ENCODE peak calls at places on chromosomes 16 and 17, in six cellular contexts. U is nephron progenitor cell, J is OCI-LY7, A is ovary, C is Caco-2, K is natural killer cell. V is an unnamed sample.

GRCh38 chr16:58009856-58010416 is 8.7 kb downstream of the USB1 start:
- DNase-seq in U (no peak), J (no peak), A (no peak), C (no peak), K (no peak), V (no peak)

GRCh38 chr17:79883202-79883601 is 44.0 kb upstream of the CBX4 start:
- DNase-seq in U (no peak), J (no peak), A (no peak), C (no peak), K (no peak), V (no peak)

GRCh38 chr16:48393843-48394703 is 8.9 kb upstream of the SIAH1 start:
- DNase-seq in U (no peak), J (no peak), A (no peak), C (no peak), K (no peak), V (no peak)

GRCh38 chr17:6491071-6491700 is 46.9 kb downstream of the PIMREG start:
- DNase-seq in U (no peak), J (no peak), A (no peak), C (no peak), K (no peak), V (no peak)

GRCh38 chr17:55641559-55642160 is 81.0 kb downstream of the TMEM100 start:
- DNase-seq in U (peak), J (peak), A (peak), C (peak), K (no peak), V (no peak)

GRCh38 chr17:63704836-63705235 is 4.9 kb upstream of the LIMD2 start:
- DNase-seq in U (no peak), J (no peak), A (no peak), C (no peak), K (no peak), V (no peak)

GRCh38 chr16:75271441-75272096 is 20.1 kb upstream of the BCAR1 start:
- DNase-seq in U (no peak), J (no peak), A (no peak), C (no peak), K (no peak), V (no peak)

GRCh38 chr17:45262516-45263476 is 902 bp upstream of the SPATA32 start:
- DNase-seq in U (no peak), J (no peak), A (peak), C (no peak), K (no peak), V (no peak)

GRCh38 chr16:50509521-50510341 is 38.5 kb upstream of the NKD1 start:
- DNase-seq in U (no peak), J (peak), A (no peak), C (no peak), K (peak), V (no peak)

GRCh38 chr16:19804538-19805323 is 79.9 kb downstream of the GPRC5B start:
- DNase-seq in U (no peak), J (peak), A (no peak), C (no peak), K (no peak), V (no peak)

GRCh38 chr16:63461248-63461841 is 1425.1 kb upstream of the CDH8 start:
- DNase-seq in U (peak), J (peak), A (no peak), C (peak), K (no peak), V (no peak)

GRCh38 chr16:842631-843560 is 42.4 kb upstream of the GNG13 start:
- DNase-seq in U (no peak), J (no peak), A (no peak), C (no peak), K (no peak), V (no peak)
- TF ChIP-seq CTCF in U (no peak), J (no peak), A (no peak), C (no peak), K (no peak), V (no peak)

DNA sequence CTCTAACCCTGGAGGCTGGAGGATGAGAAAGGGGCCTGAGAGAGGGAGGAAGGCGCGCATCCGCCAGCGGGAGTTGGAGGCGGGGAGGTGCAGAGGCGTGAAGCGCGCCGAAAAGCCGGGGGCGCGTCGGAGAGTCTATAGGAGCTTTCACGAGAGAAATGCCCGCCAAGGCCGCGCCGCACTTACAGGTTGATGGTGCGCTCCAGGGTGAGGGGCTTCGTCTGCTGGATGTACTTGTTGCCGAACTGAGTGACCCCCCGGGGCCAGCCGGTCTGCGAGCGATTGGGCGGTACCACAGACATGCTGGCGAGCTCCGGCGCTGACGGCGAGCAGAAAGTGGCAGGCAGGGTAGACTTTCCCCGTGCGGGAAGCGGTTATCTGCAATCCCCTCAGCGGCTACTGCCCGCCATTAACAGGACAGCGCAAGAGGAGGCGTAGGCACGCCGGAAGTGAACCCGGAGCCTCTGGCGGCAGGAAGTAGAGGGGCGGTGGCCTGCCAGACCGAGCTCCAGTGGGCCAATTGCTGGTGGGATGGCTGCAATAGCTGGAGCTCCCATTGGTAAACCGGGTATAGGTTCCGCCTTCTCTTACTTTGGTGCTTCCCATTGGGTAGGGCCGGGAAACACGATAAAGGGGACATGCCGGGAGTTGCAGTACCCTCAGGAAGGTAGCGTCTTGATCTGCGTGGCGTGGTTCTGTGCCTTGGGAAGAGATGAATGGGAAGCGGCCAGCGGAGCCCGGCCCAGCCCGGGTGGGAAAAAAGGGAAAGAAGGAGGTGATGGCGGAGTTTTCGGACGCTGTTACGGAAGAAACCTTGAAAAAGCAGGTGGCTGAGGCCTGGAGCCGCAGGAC is at the start of the genes NUDT21 and OGFOD1:
- DNase-seq in U (peak), J (peak), A (peak), C (peak), K (peak), V (peak)
- TF ChIP-seq CTCF in U (no peak), J (no peak), A (no peak), C (no peak), K (no peak), V (no peak)

DNA sequence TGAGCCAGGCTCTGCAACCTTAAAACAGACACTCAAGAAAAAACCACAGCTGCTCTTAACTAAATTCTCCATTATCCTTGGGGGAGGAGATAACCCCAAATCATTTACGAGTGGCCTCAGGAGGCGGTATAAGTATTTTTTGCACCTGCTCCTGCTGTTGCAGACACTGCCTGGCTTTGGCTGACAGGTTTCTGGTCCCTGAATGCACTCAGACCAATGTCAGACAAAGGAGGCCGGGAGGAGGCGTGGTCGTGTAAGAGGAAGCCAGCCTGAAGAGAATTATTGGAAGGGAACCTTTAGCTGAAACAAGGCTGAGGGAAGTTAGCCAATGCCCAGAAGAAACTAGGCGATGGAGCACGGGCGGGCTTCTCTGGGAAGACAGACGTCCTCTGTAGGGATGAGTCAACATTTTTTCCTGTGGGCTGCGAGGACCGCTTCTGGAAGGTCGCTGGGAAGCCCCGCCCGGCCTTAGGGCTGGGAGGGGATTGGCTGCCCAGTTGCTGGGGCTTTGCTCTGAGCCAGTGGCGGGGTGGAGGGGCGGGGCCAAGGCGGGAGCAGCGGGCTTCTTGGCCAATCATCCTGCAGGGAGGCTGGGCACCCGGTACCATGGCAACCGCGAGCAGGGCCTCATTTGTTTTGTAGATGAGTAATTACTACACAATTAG is 82.3 kb downstream of the CCDC182 start:
- DNase-seq in U (peak), J (no peak), A (peak), C (peak), K (no peak), V (peak)
- TF ChIP-seq CTCF in U (no peak), J (no peak), A (no peak), C (no peak), K (no peak), V (no peak)

DNA sequence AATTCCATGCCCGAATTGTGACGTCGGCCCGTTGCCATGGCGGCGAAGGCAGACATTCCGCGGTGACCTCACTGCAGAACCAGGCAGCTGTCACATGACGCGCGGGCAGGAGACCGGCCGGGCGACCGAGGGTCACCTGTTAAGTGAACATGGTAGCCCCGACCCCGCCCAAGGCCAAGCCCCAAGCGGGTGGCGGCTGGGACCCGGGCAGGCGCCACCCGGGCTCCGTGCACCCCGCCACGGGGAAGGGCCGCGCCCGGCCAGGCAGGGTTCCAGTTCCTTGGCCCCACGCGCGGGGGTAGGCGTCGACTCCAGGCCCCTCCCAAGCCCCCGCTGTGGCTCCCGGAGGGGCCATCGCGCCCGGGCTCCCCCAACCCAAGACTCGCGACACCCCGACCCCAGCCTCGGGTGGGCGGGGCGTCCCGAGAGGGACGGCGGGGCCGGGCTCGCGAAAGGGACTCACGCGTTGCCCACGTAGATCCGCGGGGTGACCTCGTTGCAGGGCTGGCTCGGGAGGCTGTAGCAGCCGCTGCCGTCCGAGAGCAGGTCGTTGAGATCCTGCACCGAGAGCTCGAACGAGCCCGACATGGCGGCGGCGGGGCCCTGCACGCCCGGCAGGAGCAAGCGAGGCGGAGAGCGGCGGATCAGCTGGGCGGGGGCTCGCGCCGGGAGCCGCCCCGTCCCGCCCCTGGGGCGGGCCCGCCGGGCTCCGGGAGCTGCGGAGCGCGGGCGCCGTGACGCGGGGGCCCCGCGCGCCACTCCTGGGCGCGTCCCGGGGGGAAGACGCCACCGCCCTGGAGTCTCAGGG is at the start of gene DUSP3:
- DNase-seq in U (peak), J (peak), A (peak), C (peak), K (peak), V (peak)
- TF ChIP-seq CTCF in U (no peak), J (no peak), A (no peak), C (no peak), K (no peak), V (no peak)

GRCh38 chr17:13099079-13099478 is 81.3 kb upstream of the ELAC2 start:
- DNase-seq in U (no peak), J (no peak), A (no peak), C (no peak), K (no peak), V (no peak)

GRCh38 chr17:13102477-13102876 is 84.7 kb upstream of the ELAC2 start:
- DNase-seq in U (no peak), J (no peak), A (no peak), C (no peak), K (no peak), V (no peak)

GRCh38 chr17:13104576-13104975 is 86.7 kb upstream of the ELAC2 start:
- DNase-seq in U (no peak), J (no peak), A (no peak), C (no peak), K (no peak), V (no peak)

DNA sequence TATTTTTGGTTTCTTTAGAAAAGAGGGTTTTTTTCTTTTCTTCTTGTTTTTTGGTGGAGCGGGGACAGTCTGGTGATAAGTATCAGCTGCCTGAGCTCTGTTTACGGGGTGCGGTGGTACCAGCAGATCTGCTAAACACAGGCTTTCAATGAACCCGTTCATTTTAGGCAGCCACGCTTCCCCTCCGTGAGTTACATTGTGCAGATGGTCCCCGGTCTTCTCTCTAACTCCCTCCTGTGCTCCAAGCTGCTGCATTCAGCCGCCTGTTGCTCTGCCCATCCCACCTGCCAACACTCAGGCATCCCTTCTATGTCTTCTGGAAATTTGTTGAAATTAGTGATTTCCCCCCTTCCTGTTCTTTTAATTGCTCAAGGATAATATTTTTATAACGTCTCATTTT is 82.1 kb upstream of the ELAC2 start:
- DNase-seq in U (no peak), J (no peak), A (no peak), C (no peak), K (no peak), V (no peak)
- TF ChIP-seq CTCF in U (no peak), J (no peak), A (no peak), C (no peak), K (no peak), V (no peak)

GRCh38 chr16:67841816-67842508 is at the start of gene THAP11:
- DNase-seq in U (peak), J (peak), A (peak), C (peak), K (peak), V (peak)
- TF ChIP-seq CTCF in U (peak), J (peak), A (peak), C (peak), K (peak), V (peak)

GRCh38 chr17:81928497-81929252 is 1.1 kb upstream of the MAFG start:
- DNase-seq in U (no peak), J (peak), A (peak), C (no peak), K (no peak), V (no peak)

GRCh38 chr17:81926451-81927144 is 937 bp downstream of the MAFG start:
- DNase-seq in U (peak), J (peak), A (peak), C (peak), K (peak), V (peak)

GRCh38 chr17:81925860-81926450 is 1.6 kb downstream of the MAFG start:
- DNase-seq in U (no peak), J (no peak), A (no peak), C (no peak), K (no peak), V (no peak)

GRCh38 chr17:81927653-81928496 is at the start of gene MAFG:
- DNase-seq in U (peak), J (peak), A (peak), C (peak), K (peak), V (peak)

DNA sequence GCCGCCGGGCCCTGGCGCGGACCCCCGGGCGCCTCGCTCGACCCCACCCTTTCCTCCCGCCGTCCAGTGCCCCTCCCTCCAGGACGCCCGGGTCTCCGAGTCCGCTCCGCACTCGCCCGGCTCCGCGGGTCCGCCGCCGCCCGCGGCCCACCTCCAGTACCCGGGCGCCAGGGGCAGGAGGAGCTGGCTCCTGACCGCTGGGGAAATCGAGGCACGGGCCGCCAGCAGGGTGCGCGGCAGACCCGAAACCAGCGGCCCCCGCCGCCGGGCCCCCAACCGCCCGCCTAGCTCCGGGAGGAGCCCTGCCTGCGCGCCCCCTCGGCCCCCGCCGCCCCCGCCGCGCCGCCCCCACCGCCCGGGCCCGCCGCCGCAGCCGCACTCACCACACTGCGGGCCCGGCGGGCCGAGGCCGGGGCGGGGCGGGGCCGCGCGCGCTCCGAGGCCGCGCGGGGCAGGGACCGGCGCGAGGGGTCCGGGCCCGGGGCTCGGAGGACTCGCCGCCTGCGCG is 336 bp downstream of the MAFG start:
- DNase-seq in U (no peak), J (peak), A (peak), C (no peak), K (peak), V (no peak)
- TF ChIP-seq CTCF in U (no peak), J (no peak), A (no peak), C (no peak), K (no peak), V (no peak)

DNA sequence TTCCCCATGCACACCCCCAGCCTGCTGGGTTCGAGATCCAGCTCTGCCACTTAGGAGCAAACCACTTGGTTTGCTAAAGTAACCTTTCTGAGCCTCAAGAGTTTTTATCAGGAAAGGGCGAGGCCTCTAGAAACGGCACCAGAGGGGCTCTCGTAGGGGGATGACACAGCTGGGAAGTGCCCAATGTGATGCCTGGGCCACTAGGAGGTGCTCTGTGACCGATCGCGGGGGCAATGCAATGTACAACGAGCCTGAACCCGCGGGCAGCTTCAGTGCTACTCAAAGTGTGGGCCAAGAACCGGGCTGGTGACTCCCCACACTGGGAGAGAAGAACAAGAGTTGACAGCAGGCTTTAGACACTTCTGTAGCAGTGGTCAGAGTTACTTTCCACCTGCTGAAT is 9.4 kb downstream of the C16orf89 start:
- DNase-seq in U (peak), J (peak), A (no peak), C (no peak), K (no peak), V (peak)
- TF ChIP-seq CTCF in U (peak), J (peak), A (no peak), C (peak), K (no peak), V (no peak)

GRCh38 chr17:83151056-83151441 is 71.6 kb downstream of the METRNL start:
- DNase-seq in U (no peak), J (no peak), A (no peak), C (no peak), K (no peak), V (no peak)

GRCh38 chr17:83150369-83151055 is 71.1 kb downstream of the METRNL start:
- DNase-seq in U (no peak), J (no peak), A (no peak), C (no peak), K (no peak), V (no peak)

GRCh38 chr17:83148317-83149044 is 69.1 kb downstream of the METRNL start:
- DNase-seq in U (no peak), J (no peak), A (no peak), C (no peak), K (no peak), V (no peak)

GRCh38 chr17:83149326-83149725 is 69.9 kb downstream of the METRNL start:
- DNase-seq in U (no peak), J (no peak), A (no peak), C (no peak), K (no peak), V (no peak)

GRCh38 chr17:83149761-83150251 is 70.4 kb downstream of the METRNL start:
- DNase-seq in U (no peak), J (no peak), A (no peak), C (no peak), K (no peak), V (no peak)
- TF ChIP-seq CTCF in U (no peak), J (no peak), A (no peak), C (no peak), K (no peak), V (no peak)

GRCh38 chr17:4541328-4542002 is 13.7 kb downstream of the MYBBP1A start:
- DNase-seq in U (no peak), J (no peak), A (no peak), C (no peak), K (no peak), V (no peak)
- TF ChIP-seq CTCF in U (no peak), J (peak), A (no peak), C (no peak), K (no peak), V (no peak)

V was measured in activated B cell treated with CpG ODN at 0.5 μM for 24 hours.